ENCODE peak calls at places on chromosomes 5 and 9, in four cellular contexts. C, X, T and Q are unnamed samples.

GRCh38 chr5:89457411-89458329 is 574.7 kb upstream of the MEF2C start:
- DNase-seq in C (peak), X (peak), T (no peak), Q (peak)

GRCh38 chr5:170353946-170354345 is 35.2 kb downstream of the KCNMB1 start:
- DNase-seq in C (no peak), X (no peak), T (no peak), Q (no peak)

GRCh38 chr5:172005708-172006377 is 595 bp downstream of the FBXW11 start:
- DNase-seq in C (no peak), X (no peak), T (peak), Q (no peak)

GRCh38 chr5:87110721-87111120 is 157.0 kb upstream of the RASA1 start:
- DNase-seq in C (no peak), X (no peak), T (no peak), Q (no peak)

GRCh38 chr5:153860482-153860881 is 178.2 kb downstream of the FAM114A2 start:
- DNase-seq in C (no peak), X (no peak), T (no peak), Q (no peak)

GRCh38 chr9:135308809-135309762 is 170.5 kb upstream of the PPP1R26 start:
- DNase-seq in C (no peak), X (no peak), T (no peak), Q (no peak)

GRCh38 chr9:32524558-32525461 is 1.2 kb downstream of the RIGI start:
- DNase-seq in C (no peak), X (no peak), T (no peak), Q (no peak)

GRCh38 chr5:59640411-59640810 is 253.1 kb downstream of the PDE4D start:
- DNase-seq in C (no peak), X (no peak), T (no peak), Q (no peak)

GRCh38 chr9:72526901-72527800 is 5.7 kb downstream of the TMC1 start:
- DNase-seq in C (peak), X (no peak), T (peak), Q (peak)

GRCh38 chr9:8364021-8364782 is 564.6 kb upstream of the DMAC1 start:
- DNase-seq in C (no peak), X (no peak), T (no peak), Q (no peak)

GRCh38 chr9:114386886-114387677 is 700 bp downstream of the AKNA start:
- DNase-seq in C (no peak), X (no peak), T (no peak), Q (no peak)

GRCh38 chr5:170597109-170597741 is 93.4 kb downstream of the KCNIP1 start:
- DNase-seq in C (no peak), X (peak), T (no peak), Q (no peak)

GRCh38 chr5:103573411-103573810 is 10.8 kb upstream of the NUDT12 start:
- DNase-seq in C (no peak), X (no peak), T (no peak), Q (no peak)

GRCh38 chr5:80215523-80215922 is 40.3 kb downstream of the SERINC5 start:
- DNase-seq in C (no peak), X (no peak), T (no peak), Q (no peak)

GRCh38 chr5:54484219-54484894 is 28.9 kb downstream of the HSPB3 start:
- DNase-seq in C (no peak), X (no peak), T (no peak), Q (no peak)

GRCh38 chr9:105083246-105083645 is 155.3 kb upstream of the ABCA1 start:
- DNase-seq in C (no peak), X (no peak), T (no peak), Q (no peak)

GRCh38 chr9:16207161-16207560 is 654.3 kb downstream of the CCDC171 start:
- DNase-seq in C (peak), X (no peak), T (no peak), Q (no peak)

GRCh38 chr5:14854806-14855205 is 16.8 kb downstream of the ANKH start:
- DNase-seq in C (no peak), X (no peak), T (no peak), Q (no peak)

GRCh38 chr5:168434746-168435321 is 51.4 kb upstream of the RARS1 start:
- DNase-seq in C (no peak), X (no peak), T (no peak), Q (no peak)